ENCODE peak calls at places on chromosome 18, in five cellular contexts. D, K, H, C and N are unnamed samples.

GRCh38 chr18:79772108-79772864 is 25.5 kb upstream of the KCNG2 start:
- DNase-seq in D (peak), K (no peak), H (peak), C (no peak), N (no peak)

GRCh38 chr18:2223859-2224258 is 347.4 kb downstream of the METTL4 start:
- DNase-seq in D (peak), K (peak), H (no peak), C (no peak), N (no peak)

GRCh38 chr18:1075310-1075709 is 170.6 kb downstream of the ADCYAP1 start:
- DNase-seq in D (no peak), K (no peak), H (no peak), C (no peak), N (no peak)

GRCh38 chr18:32301976-32302743 is 112.3 kb downstream of the MEP1B start:
- DNase-seq in D (no peak), K (no peak), H (no peak), C (peak), N (no peak)

GRCh38 chr18:22711381-22711717 is 221.8 kb upstream of the RBBP8 start:
- DNase-seq in D (no peak), K (no peak), H (no peak), C (no peak), N (no peak)

GRCh38 chr18:11607897-11608296 is 1.5 kb upstream of the SLC35G4 start:
- DNase-seq in D (no peak), K (no peak), H (no peak), C (no peak), N (no peak)

GRCh38 chr18:45268583-45268982 is 346.7 kb upstream of the SLC14A2 start:
- DNase-seq in D (no peak), K (no peak), H (no peak), C (no peak), N (no peak)

GRCh38 chr18:6781846-6782245 is 52.3 kb downstream of the ARHGAP28 start:
- DNase-seq in D (no peak), K (no peak), H (no peak), C (peak), N (no peak)

GRCh38 chr18:48750485-48751175 is 200.1 kb downstream of the SMAD7 start:
- DNase-seq in D (no peak), K (no peak), H (no peak), C (no peak), N (no peak)